ENCODE peak calls at places on chromosomes 12 and 14, in five cellular contexts. Z is lower leg skin, R is mucosa of gallbladder, M is IMR-90, I is GM12891. G is an unnamed sample.

GRCh38 chr12:14772946-14773345 is 30.3 kb downstream of the WBP11 start:
- DNase-seq in Z (no peak), R (no peak), M (no peak), I (no peak), G (no peak)

GRCh38 chr12:132103542-132104308 is 40.4 kb downstream of the DDX51 start:
- DNase-seq in Z (no peak), R (no peak), M (no peak), I (no peak), G (no peak)

GRCh38 chr14:37411079-37411735 is 183.8 kb downstream of the FOXA1 start:
- DNase-seq in Z (no peak), R (no peak), M (no peak), I (no peak), G (no peak)

GRCh38 chr12:69065804-69066203 is 132.8 kb upstream of the CPM start:
- DNase-seq in Z (no peak), R (no peak), M (peak; percentile 38), I (no peak), G (no peak)

GRCh38 chr12:129257526-129257925 is 404.2 kb downstream of the GLT1D1 start:
- DNase-seq in Z (no peak), R (no peak), M (no peak), I (no peak), G (no peak)

GRCh38 chr14:51735851-51736250 is 84.1 kb downstream of the FRMD6 start:
- DNase-seq in Z (no peak), R (no peak), M (no peak), I (no peak), G (no peak)

GRCh38 chr12:46221255-46222128 is 47.4 kb downstream of the SLC38A1 start:
- DNase-seq in Z (no peak), R (no peak), M (peak; percentile 55), I (no peak), G (peak; percentile 46)

GRCh38 chr12:64534672-64535199 is 75.6 kb upstream of the RASSF3 start:
- DNase-seq in Z (no peak), R (no peak), M (no peak), I (no peak), G (no peak)

GRCh38 chr12:15049456-15050153 is 76.8 kb downstream of the PDE6H start:
- DNase-seq in Z (no peak), R (no peak), M (no peak), I (no peak), G (no peak)

GRCh38 chr14:99971929-99972747 is 93.1 kb upstream of the EVL start:
- DNase-seq in Z (no peak), R (no peak), M (peak; percentile 21), I (no peak), G (no peak)

GRCh38 chr14:102857444-102857843 is 65.0 kb upstream of the AMN start:
- DNase-seq in Z (no peak), R (no peak), M (no peak), I (no peak), G (peak; percentile 20)

GRCh38 chr12:62754706-62755105 is 180.2 kb downstream of the PPM1H start:
- DNase-seq in Z (no peak), R (no peak), M (no peak), I (no peak), G (no peak)

GRCh38 chr12:131264625-131265024 is 310.9 kb downstream of the ADGRD1 start:
- DNase-seq in Z (no peak), R (peak; percentile 15), M (no peak), I (no peak), G (peak; percentile 66)

G was measured in A172.